ENCODE peak calls at places on chromosomes 12 and 14, in four cellular contexts. P, I, G and R are unnamed samples. For H3K9me3, the result is how much of the 10 kb centered on the place peaks cover.

GRCh38 chr12:58602179-58602578 is 318.1 kb downstream of the LRIG3 start:
- DNase-seq in P (no peak), G (no peak), I (no peak), R (no peak)

GRCh38 chr14:33762462-33762861 is 188.4 kb downstream of the EGLN3 start:
- DNase-seq in I (no peak), G (no peak), P (no peak), R (no peak)

GRCh38 chr12:132280436-132280835 is 49.0 kb downstream of the GALNT9 start:
- DNase-seq in G (no peak), P (no peak), I (peak), R (no peak)

GRCh38 chr12:95614384-95614982 is 63.2 kb upstream of the USP44 start:
- DNase-seq in P (no peak), G (no peak), I (no peak), R (peak)

GRCh38 chr14:95388699-95389098 is 69.0 kb upstream of the CLMN start:
- DNase-seq in P (no peak), G (no peak), I (no peak), R (no peak)

GRCh38 chr12:93734784-93735183 is 57.6 kb downstream of the CRADD start:
- DNase-seq in I (no peak), G (no peak), P (no peak), R (no peak)

GRCh38 chr12:47935196-47935595 is 28.2 kb upstream of the TMEM106C start:
- DNase-seq in P (peak), G (peak), I (peak), R (no peak)

GRCh38 chr12:69655616-69656336 is 43.3 kb downstream of the BEST3 start:
- DNase-seq in P (no peak), I (no peak), G (no peak), R (no peak)

GRCh38 chr12:116718578-116719454 is 19.1 kb downstream of the SPRING1 start:
- DNase-seq in P (no peak), G (no peak), I (no peak), R (no peak)

GRCh38 chr12:114476159-114476558 is 70.2 kb upstream of the TBX5 start:
- DNase-seq in G (no peak), P (no peak), I (no peak), R (no peak)

GRCh38 chr12:28026701-28027100 is 54.2 kb upstream of the PTHLH start:
- DNase-seq in I (no peak), P (no peak), G (no peak), R (no peak)

GRCh38 chr12:67714648-67715047 is 66.1 kb downstream of the DYRK2 start:
- DNase-seq in G (no peak), I (no peak), P (no peak), R (no peak)

GRCh38 chr12:28506271-28506670 is 316.0 kb downstream of the CCDC91 start:
- DNase-seq in G (no peak), P (no peak), I (no peak), R (no peak)

GRCh38 chr12:63955831-63956685 is 111.6 kb downstream of the SRGAP1 start:
- DNase-seq in G (no peak), P (peak), I (no peak), R (peak)

GRCh38 chr12:38995249-38995648 is 89.9 kb upstream of the CPNE8 start:
- DNase-seq in G (no peak), P (no peak), I (no peak), R (no peak)

GRCh38 chr14:69004731-69005431 is 25.8 kb upstream of the ACTN1 start:
- DNase-seq in G (no peak), I (no peak), P (no peak), R (no peak)

GRCh38 chr14:69005432-69006148 is 26.5 kb upstream of the ACTN1 start:
- DNase-seq in I (peak), P (peak), G (peak), R (peak)

GRCh38 chr14:69008411-69008810 is 29.3 kb upstream of the ACTN1 start:
- DNase-seq in G (no peak), I (no peak), P (no peak), R (no peak)

GRCh38 chr14:69003626-69004025 is 24.5 kb upstream of the ACTN1 start:
- DNase-seq in G (no peak), I (no peak), P (no peak), R (no peak)

GRCh38 chr14:69006346-69006745 is 27.2 kb upstream of the ACTN1 start:
- DNase-seq in P (no peak), G (no peak), I (no peak), R (no peak)
- TF ChIP-seq POLR2A in P (no peak), G (no peak), I (no peak), R (no peak)

GRCh38 chr12:65203376-65203775 is 34.0 kb downstream of the LEMD3 start:
- DNase-seq in G (no peak), P (no peak), I (no peak), R (no peak)

GRCh38 chr12:65199604-65200003 is 30.2 kb downstream of the LEMD3 start:
- DNase-seq in P (no peak), G (no peak), I (no peak), R (no peak)

GRCh38 chr12:65196762-65197567 is 27.6 kb downstream of the LEMD3 start:
- DNase-seq in P (no peak), G (no peak), I (no peak), R (no peak)

GRCh38 chr12:65195387-65196055 is 26.1 kb downstream of the LEMD3 start:
- DNase-seq in I (no peak), P (no peak), G (no peak), R (no peak)

DNA sequence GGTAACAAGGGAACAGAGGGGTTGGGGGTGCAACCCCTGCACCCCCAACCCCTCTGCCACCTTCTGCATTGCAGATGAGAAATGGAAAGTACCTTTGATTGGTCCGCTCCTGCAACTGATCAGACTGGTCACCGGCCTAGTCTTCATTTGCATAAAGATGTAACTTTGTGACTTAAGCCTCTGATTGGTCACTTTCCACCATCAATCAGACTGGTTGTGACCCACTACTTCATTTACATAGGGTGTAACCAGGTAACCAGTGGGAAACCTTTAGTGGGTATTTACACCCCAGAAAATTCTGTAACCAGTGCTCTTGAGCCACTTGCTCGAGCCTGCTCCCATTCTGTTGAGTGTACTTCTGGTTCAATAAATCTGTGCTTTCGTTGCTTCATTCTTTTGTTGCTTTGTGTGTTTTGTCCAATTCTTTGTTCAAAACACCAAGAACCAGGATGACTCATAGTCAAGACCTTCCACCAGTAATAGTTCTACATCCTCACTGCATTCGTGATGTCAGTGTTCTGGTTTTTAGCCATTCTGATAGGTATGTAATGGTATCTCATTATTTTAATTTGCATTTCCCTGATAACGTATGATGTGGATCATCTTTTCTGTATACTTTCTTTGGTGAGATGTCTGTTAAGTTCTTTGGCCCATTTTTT is 30.8 kb downstream of the LEMD3 start:
- DNase-seq in G (no peak), P (no peak), I (no peak), R (no peak)
- H3K9me3 ChIP-seq in G (under half), P (under half), I (under half), R (under half)

GRCh38 chr12:104682790-104683279 is 226.1 kb downstream of the CHST11 start:
- DNase-seq in G (no peak), I (no peak), P (no peak), R (no peak)
- TF ChIP-seq CTCF in G (no peak), I (no peak), P (no peak), R (no peak)

DNA sequence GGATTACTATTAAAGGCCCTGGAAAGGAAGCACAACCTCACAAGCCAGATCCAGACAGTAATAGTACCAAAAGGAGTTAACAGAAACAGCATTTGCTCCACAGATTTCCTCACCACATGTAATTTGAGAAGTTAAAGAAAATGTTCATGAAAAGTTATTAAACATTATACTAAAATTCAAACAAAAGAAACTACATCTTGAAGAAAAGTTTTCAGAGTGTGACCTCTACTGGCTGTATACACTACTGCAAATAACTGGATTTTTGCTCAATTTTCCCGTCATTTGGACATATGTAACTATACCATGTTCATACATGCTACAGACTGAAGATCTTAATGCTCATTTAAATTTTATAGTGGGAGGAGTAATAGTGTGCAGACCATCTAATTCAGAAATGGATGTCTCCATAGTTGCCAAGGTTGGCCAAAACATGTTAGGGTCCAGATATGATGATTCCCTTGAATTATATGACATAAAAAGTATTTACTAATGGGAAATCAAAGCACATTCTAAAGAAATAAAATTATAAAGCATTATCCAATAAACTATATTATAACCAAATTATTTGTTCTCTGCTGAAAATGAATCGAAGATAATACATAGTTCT is 5.6 kb downstream of the KRR1 start:
- DNase-seq in P (no peak), G (no peak), I (no peak), R (no peak)
- TF ChIP-seq POLR2A in P (no peak), G (no peak), I (no peak), R (no peak)

DNA sequence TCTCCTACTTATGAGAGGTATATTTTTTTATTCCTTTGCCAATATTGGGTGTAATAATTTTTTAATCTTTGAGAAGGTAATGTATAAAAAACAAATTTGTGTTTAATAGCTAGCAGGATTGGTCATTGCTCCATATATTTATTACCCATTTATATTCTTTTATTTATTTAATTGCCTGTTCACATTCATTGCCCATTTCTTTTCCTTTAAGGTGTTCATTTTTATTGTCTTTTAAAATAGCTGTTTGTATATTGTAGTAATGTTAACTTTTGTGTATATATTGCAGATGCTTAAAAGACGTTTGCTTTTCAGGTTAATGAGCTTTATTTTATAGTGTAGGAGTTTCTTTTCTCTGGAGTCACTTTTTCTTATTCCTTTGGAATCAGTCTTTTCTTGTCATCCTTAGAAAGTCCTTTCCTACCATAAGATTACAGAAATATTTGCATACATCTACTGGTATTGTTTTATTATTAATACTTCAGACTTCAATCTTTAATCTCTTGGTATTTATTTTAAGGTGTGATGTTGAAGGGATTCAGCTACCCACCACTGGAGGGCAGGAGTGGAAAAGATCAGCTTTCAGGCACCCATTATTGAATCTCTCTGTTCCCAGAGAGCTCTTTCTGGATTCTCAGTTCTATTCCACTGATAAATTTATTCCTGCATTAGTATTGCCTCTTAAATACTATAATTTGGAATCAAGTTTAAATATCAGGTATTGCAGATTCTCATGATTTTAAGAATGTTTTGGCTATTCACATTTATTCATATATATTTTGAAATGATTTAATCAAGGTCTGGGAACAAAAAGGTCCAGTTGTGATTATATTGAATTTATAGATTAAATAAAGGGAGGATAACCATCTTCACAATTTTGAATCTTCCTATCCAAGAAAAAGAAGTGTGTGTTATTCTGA is 17.3 kb downstream of the PPM1A start:
- DNase-seq in I (no peak), P (no peak), G (no peak), R (no peak)
- H3K9me3 ChIP-seq in I (under half), P (under half), G (under half), R (under half)

GRCh38 chr14:69059658-69060648 is 80.9 kb upstream of the ACTN1 start:
- DNase-seq in I (no peak), G (no peak), P (no peak), R (no peak)
- TF ChIP-seq CTCF in I (no peak), G (no peak), P (no peak), R (no peak)

GRCh38 chr14:53127832-53128231 is 25.3 kb downstream of the DDHD1 start:
- DNase-seq in I (no peak), P (no peak), G (no peak), R (no peak)

GRCh38 chr14:53128303-53128702 is 24.8 kb downstream of the DDHD1 start:
- DNase-seq in I (no peak), G (no peak), P (no peak), R (no peak)

GRCh38 chr14:53128706-53129105 is 24.4 kb downstream of the DDHD1 start:
- DNase-seq in P (no peak), I (no peak), G (no peak), R (no peak)

GRCh38 chr14:53126705-53127104 is 26.4 kb downstream of the DDHD1 start:
- DNase-seq in G (no peak), P (no peak), I (no peak), R (no peak)

DNA sequence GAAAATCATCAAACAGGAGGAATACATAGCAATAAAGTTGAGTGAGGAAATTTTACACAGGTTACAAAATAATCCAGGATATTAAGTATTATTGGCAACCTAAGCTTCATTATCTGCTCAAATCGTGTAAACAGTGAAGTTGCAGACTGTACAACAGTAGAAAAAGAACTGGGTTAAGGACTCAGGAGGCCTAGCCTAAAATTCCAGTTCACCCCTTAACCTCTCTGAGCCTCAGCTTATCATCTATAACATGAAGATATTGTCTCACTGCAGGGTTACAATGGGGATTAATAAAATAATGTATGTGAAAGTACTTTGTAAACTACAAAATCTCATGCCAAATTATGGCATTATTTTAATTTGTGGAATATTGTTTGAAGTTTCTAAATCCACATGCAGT is 26.0 kb downstream of the DDHD1 start:
- DNase-seq in G (no peak), I (no peak), P (no peak), R (no peak)
- TF ChIP-seq POLR2A in G (no peak), I (no peak), P (no peak), R (no peak)